ENCODE peak calls at places on chromosome 10, in seven cellular contexts. Y is mammary epithelial cell, U is suprapubic skin, P is colonic mucosa, D is hepatocyte, S is GM06990, W is progenitor cell of endocrine pancreas. V is an unnamed sample.

GRCh38 chr10:69360485-69361302 is 56.0 kb downstream of the TACR2 start:
- DNase-seq in Y (peak), U (peak), P (peak), D (peak), S (no peak), W (no peak), V (no peak)

GRCh38 chr10:10772411-10772810 is 245.3 kb upstream of the CELF2 start:
- DNase-seq in Y (no peak), U (no peak), P (no peak), D (no peak), S (no peak), W (no peak), V (no peak)

GRCh38 chr10:13528138-13528874 is 508 bp downstream of the BEND7 start:
- DNase-seq in Y (no peak), U (no peak), P (peak), D (peak), S (no peak), W (peak), V (no peak)

GRCh38 chr10:29795856-29796255 is 161.1 kb upstream of the SVIL start:
- DNase-seq in Y (peak), U (no peak), P (no peak), D (no peak), S (no peak), W (no peak), V (no peak)

GRCh38 chr10:58756126-58756525 is 243.5 kb downstream of the BICC1 start:
- DNase-seq in Y (no peak), U (no peak), P (no peak), D (no peak), S (no peak), W (no peak), V (no peak)

GRCh38 chr10:70212277-70212676 is 21.0 kb downstream of the PPA1 start:
- DNase-seq in Y (no peak), U (no peak), P (no peak), D (no peak), S (no peak), W (no peak), V (no peak)

GRCh38 chr10:11698691-11699545 is 43.3 kb upstream of the ECHDC3 start:
- DNase-seq in Y (no peak), U (no peak), P (no peak), D (no peak), S (peak), W (no peak), V (no peak)

GRCh38 chr10:60185426-60185825 is 204.2 kb downstream of the ANK3 start:
- DNase-seq in Y (no peak), U (no peak), P (no peak), D (no peak), S (no peak), W (no peak), V (no peak)

GRCh38 chr10:132371641-132372081 is 25.3 kb upstream of the PWWP2B start:
- DNase-seq in Y (no peak), U (peak), P (no peak), D (no peak), S (no peak), W (no peak), V (peak)

GRCh38 chr10:47039558-47039905 is 128.3 kb downstream of the PTPN20 start:
- DNase-seq in Y (no peak), U (no peak), P (no peak), D (no peak), S (no peak), W (no peak), V (no peak)

GRCh38 chr10:51389415-51390342 is 309.7 kb downstream of the CSTF2T start:
- DNase-seq in Y (peak), U (no peak), P (peak), D (peak), S (no peak), W (peak), V (no peak)

GRCh38 chr10:122468923-122469781 is 7.8 kb downstream of the HTRA1 start:
- DNase-seq in Y (peak), U (peak), P (no peak), D (peak), S (no peak), W (no peak), V (peak)

GRCh38 chr10:29150010-29150409 is 138.9 kb upstream of the LYZL1 start:
- DNase-seq in Y (no peak), U (no peak), P (no peak), D (peak), S (no peak), W (no peak), V (no peak)

GRCh38 chr10:47264797-47265281 is 35.2 kb upstream of the GDF10 start:
- DNase-seq in Y (no peak), U (no peak), P (no peak), D (no peak), S (no peak), W (no peak), V (peak)

GRCh38 chr10:91219371-91220193 is 881 bp upstream of the PCGF5 start:
- DNase-seq in Y (no peak), U (no peak), P (no peak), D (peak), S (no peak), W (no peak), V (no peak)

GRCh38 chr10:124237282-124237975 is 144.0 kb upstream of the CHST15 start:
- DNase-seq in Y (no peak), U (no peak), P (no peak), D (no peak), S (no peak), W (no peak), V (no peak)

GRCh38 chr10:70078937-70079336 is 26.3 kb downstream of the MACROH2A2 start:
- DNase-seq in Y (no peak), U (no peak), P (no peak), D (no peak), S (no peak), W (no peak), V (no peak)

GRCh38 chr10:27330074-27330473 is 89.5 kb upstream of the ACBD5 start:
- DNase-seq in Y (no peak), U (no peak), P (no peak), D (no peak), S (no peak), W (no peak), V (no peak)

GRCh38 chr10:80324891-80325364 is 31.6 kb downstream of the DYDC1 start:
- DNase-seq in Y (no peak), U (no peak), P (no peak), D (no peak), S (no peak), W (no peak), V (no peak)

GRCh38 chr10:110706690-110707098 is 62.6 kb downstream of the RBM20 start:
- DNase-seq in Y (peak), U (no peak), P (no peak), D (no peak), S (no peak), W (no peak), V (no peak)

GRCh38 chr10:73060738-73061635 is 35.7 kb downstream of the P4HA1 start:
- DNase-seq in Y (peak), U (no peak), P (no peak), D (peak), S (no peak), W (no peak), V (no peak)

GRCh38 chr10:116457480-116457879 is 29.8 kb downstream of the PNLIPRP3 start:
- DNase-seq in Y (no peak), U (no peak), P (no peak), D (no peak), S (no peak), W (no peak), V (no peak)

GRCh38 chr10:28274475-28274874 is 28.4 kb downstream of the MPP7 start:
- DNase-seq in Y (no peak), U (no peak), P (no peak), D (no peak), S (no peak), W (no peak), V (no peak)

GRCh38 chr10:76543655-76544054 is 1094.0 kb downstream of the KCNMA1 start:
- DNase-seq in Y (no peak), U (no peak), P (no peak), D (no peak), S (no peak), W (no peak), V (no peak)

DNA sequence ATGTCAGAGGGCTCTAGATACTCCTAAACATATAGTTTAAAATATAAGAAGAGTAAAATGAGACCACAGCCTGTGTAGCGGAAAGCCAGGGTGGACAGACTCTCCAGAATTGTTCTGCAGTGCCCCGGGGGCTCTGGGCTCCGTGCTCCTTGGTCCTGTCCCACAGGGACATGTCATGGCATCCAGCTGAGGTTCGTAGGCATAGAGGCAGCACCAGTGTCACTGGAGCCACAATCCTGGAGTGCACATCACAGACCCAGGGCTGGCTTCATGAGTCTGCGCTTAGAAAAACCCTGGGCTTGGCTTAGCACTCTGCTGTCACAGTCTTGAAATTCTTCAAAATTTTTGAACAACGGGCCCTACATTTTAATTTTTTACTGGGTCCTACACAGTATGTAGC is 280.4 kb upstream of the ZNF32 start:
- DNase-seq in Y (no peak), U (no peak), P (no peak), D (no peak), S (no peak), W (no peak), V (no peak)
- TF ChIP-seq CTCF in Y (no peak), U (no peak), P (no peak), D (no peak), S (no peak), W (no peak), V (no peak)

GRCh38 chr10:94223702-94224370 is 138.9 kb downstream of the NOC3L start:
- DNase-seq in Y (no peak), U (no peak), P (no peak), D (no peak), S (no peak), W (no peak), V (no peak)

GRCh38 chr10:94230134-94230785 is 132.5 kb downstream of the NOC3L start:
- DNase-seq in Y (no peak), U (no peak), P (no peak), D (no peak), S (no peak), W (no peak), V (no peak)

GRCh38 chr10:94220717-94221116 is 142.0 kb downstream of the NOC3L start:
- DNase-seq in Y (no peak), U (no peak), P (no peak), D (no peak), S (no peak), W (no peak), V (no peak)

GRCh38 chr10:94224656-94225055 is 138.1 kb downstream of the NOC3L start:
- DNase-seq in Y (peak), U (no peak), P (no peak), D (no peak), S (no peak), W (no peak), V (no peak)

GRCh38 chr10:94225589-94225988 is 137.2 kb downstream of the NOC3L start:
- DNase-seq in Y (no peak), U (no peak), P (no peak), D (no peak), S (no peak), W (no peak), V (no peak)
- TF ChIP-seq CTCF in Y (peak), U (no peak), P (no peak), D (peak), S (no peak), W (no peak), V (no peak)

GRCh38 chr10:52779541-52780390 is 7.2 kb upstream of the MBL2 start:
- DNase-seq in Y (peak), U (no peak), P (peak), D (peak), S (no peak), W (peak), V (no peak)
- TF ChIP-seq CTCF in Y (peak), U (peak), P (peak), D (peak), S (peak), W (peak), V (peak)

DNA sequence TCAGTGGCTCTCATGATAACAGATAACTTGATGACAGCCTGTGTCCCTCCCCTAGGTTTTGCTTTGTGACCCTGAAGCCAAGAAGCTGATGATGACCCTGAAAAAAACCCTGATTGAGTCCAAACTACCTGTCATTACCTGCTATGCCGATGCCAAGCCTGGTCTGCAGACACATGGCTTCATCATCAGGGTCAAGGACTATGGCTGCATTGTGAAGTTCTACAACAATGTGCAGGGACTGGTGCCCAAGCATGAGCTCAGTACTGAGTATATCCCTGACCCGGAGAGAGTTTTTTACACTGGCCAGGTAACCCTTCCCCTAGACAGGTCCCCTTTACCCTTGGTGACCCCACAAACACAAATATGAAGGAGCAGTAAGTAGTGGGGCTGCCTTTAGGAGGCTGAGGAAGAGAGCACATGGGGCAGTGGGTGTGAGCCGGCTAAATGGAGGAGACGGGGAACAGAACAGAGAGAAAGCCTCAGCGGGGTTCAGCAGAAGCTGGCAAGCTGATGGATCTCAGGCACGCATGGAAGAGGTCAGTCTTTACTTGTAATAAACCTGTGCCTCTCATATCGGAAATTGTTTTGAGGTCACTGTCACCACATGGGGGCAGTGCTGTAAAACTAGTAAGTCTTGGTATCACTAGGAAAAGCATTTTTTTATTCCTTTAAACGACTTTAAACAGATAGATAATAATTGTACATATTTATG is 20.2 kb downstream of the PDCD11 start:
- DNase-seq in Y (peak), U (no peak), P (peak), D (peak), S (peak), W (peak), V (no peak)
- TF ChIP-seq CTCF in Y (peak), U (peak), P (peak), D (peak), S (peak), W (peak), V (peak)

GRCh38 chr10:35595106-35595505 is 10.0 kb upstream of the GJD4 start:
- DNase-seq in Y (no peak), U (no peak), P (no peak), D (no peak), S (no peak), W (no peak), V (no peak)

GRCh38 chr10:35592421-35592820 is 12.7 kb upstream of the GJD4 start:
- DNase-seq in Y (no peak), U (no peak), P (no peak), D (no peak), S (no peak), W (no peak), V (no peak)

GRCh38 chr10:35600193-35600592 is 4.9 kb upstream of the GJD4 start:
- DNase-seq in Y (no peak), U (no peak), P (no peak), D (no peak), S (no peak), W (no peak), V (no peak)

GRCh38 chr10:35594115-35594849 is 10.9 kb upstream of the GJD4 start:
- DNase-seq in Y (no peak), U (no peak), P (no peak), D (no peak), S (no peak), W (no peak), V (no peak)

GRCh38 chr10:35598379-35598778 is 6.8 kb upstream of the GJD4 start:
- DNase-seq in Y (no peak), U (no peak), P (no peak), D (peak), S (no peak), W (no peak), V (no peak)
- TF ChIP-seq CTCF in Y (peak), U (no peak), P (peak), D (peak), S (peak), W (peak), V (no peak)

GRCh38 chr10:78211476-78212110 is 177.9 kb downstream of the RPS24 start:
- DNase-seq in Y (peak), U (no peak), P (no peak), D (peak), S (no peak), W (no peak), V (no peak)
- TF ChIP-seq CTCF in Y (peak), U (no peak), P (peak), D (peak), S (peak), W (peak), V (peak)

GRCh38 chr10:34637419-34637911 is 177.6 kb downstream of the PARD3 start:
- DNase-seq in Y (peak), U (no peak), P (peak), D (peak), S (peak), W (peak), V (no peak)
- TF ChIP-seq CTCF in Y (peak), U (peak), P (peak), D (peak), S (peak), W (peak), V (peak)

GRCh38 chr10:99172130-99172738 is 63.4 kb downstream of the HPSE2 start:
- DNase-seq in Y (peak), U (no peak), P (peak), D (peak), S (no peak), W (peak), V (no peak)
- TF ChIP-seq CTCF in Y (peak), U (no peak), P (peak), D (peak), S (peak), W (peak), V (peak)